ENCODE peak calls at places on chromosomes 12 and 14, in six cellular contexts. G, V, R, B, S and F are unnamed samples.

GRCh38 chr14:104889374-104889755 is 24.3 kb downstream of the CEP170B start:
- DNase-seq in V (peak), B (peak), R (no peak), G (no peak), S (no peak), F (no peak)

GRCh38 chr14:100306256-100306505 is at the start of gene SLC25A29:
- DNase-seq in G (peak), V (no peak), S (no peak), R (no peak), B (no peak), F (no peak)

GRCh38 chr14:95463173-95463901 is 53.1 kb downstream of the SYNE3 start:
- DNase-seq in B (no peak), G (peak), V (no peak), S (peak), R (no peak), F (no peak)

GRCh38 chr12:15001733-15002471 is 29.1 kb downstream of the PDE6H start:
- DNase-seq in G (no peak), S (no peak), V (peak), B (peak), R (no peak), F (no peak)

GRCh38 chr12:26113853-26114719 is 10.8 kb downstream of the BHLHE41 start:
- DNase-seq in V (peak), G (peak), R (peak), B (peak), S (peak), F (peak)

GRCh38 chr12:67798763-67799162 is 150.2 kb downstream of the DYRK2 start:
- DNase-seq in G (no peak), R (no peak), V (no peak), B (no peak), S (no peak), F (no peak)

GRCh38 chr12:121060149-121061001 is 21.3 kb upstream of the OASL start:
- DNase-seq in B (no peak), R (peak), G (peak), S (peak), V (no peak), F (no peak)

GRCh38 chr12:107480836-107481608 is 204.6 kb upstream of the PWP1 start:
- DNase-seq in V (no peak), S (no peak), R (no peak), B (no peak), G (no peak), F (no peak)

GRCh38 chr14:93132472-93133065 is 16.8 kb upstream of the ITPK1 start:
- DNase-seq in B (no peak), G (no peak), R (peak), V (no peak), S (no peak), F (no peak)

GRCh38 chr12:116924558-116925453 is 14.1 kb downstream of the FBXW8 start:
- DNase-seq in V (no peak), G (peak), R (peak), B (no peak), S (peak), F (no peak)

GRCh38 chr12:93336344-93336743 is 41.4 kb upstream of the NUDT4 start:
- DNase-seq in B (no peak), R (no peak), S (no peak), V (no peak), G (no peak), F (no peak)

GRCh38 chr12:26287666-26288408 is 92.5 kb downstream of the SSPN start:
- DNase-seq in R (no peak), S (no peak), B (peak), G (no peak), V (peak), F (no peak)

GRCh38 chr14:23492618-23493272 is 23.2 kb downstream of the NGDN start:
- DNase-seq in S (no peak), G (no peak), R (no peak), V (no peak), B (no peak), F (no peak)

GRCh38 chr12:118773956-118774723 is 207.2 kb upstream of the SRRM4 start:
- DNase-seq in S (no peak), V (peak), B (no peak), R (no peak), G (no peak), F (no peak)

GRCh38 chr12:14785568-14785967 is 17.7 kb downstream of the WBP11 start:
- DNase-seq in S (no peak), B (no peak), G (no peak), R (no peak), V (no peak), F (no peak)

GRCh38 chr12:39846971-39847661 is 227.5 kb upstream of the ABCD2 start:
- DNase-seq in S (no peak), V (no peak), G (no peak), R (no peak), B (no peak), F (no peak)

GRCh38 chr14:99412122-99413061 is 68.3 kb downstream of the SETD3 start:
- DNase-seq in V (no peak), B (no peak), R (no peak), S (no peak), G (peak), F (no peak)

GRCh38 chr12:69688496-69689427 is 10.3 kb downstream of the BEST3 start:
- DNase-seq in S (no peak), R (peak), V (no peak), G (peak), B (peak), F (peak)

GRCh38 chr14:91367173-91368171 is 50.1 kb downstream of the CCDC88C start:
- DNase-seq in G (peak), R (peak), B (no peak), V (no peak), S (peak), F (no peak)

GRCh38 chr12:99059824-99060526 is 414.9 kb downstream of the APAF1 start:
- DNase-seq in V (no peak), S (no peak), R (no peak), B (peak), G (no peak), F (no peak)

GRCh38 chr12:15757553-15758255 is 31.5 kb downstream of the EPS8 start:
- DNase-seq in R (peak), B (no peak), S (no peak), V (no peak), G (no peak), F (peak)

GRCh38 chr12:1812650-1813302 is 7.6 kb upstream of the LRTM2 start:
- DNase-seq in B (no peak), R (no peak), V (no peak), G (no peak), S (no peak), F (no peak)

GRCh38 chr12:98783420-98783819 is 138.3 kb downstream of the APAF1 start:
- DNase-seq in G (no peak), S (no peak), B (no peak), R (no peak), V (no peak), F (no peak)

GRCh38 chr12:67151891-67152290 is 117.3 kb upstream of the CAND1 start:
- DNase-seq in R (no peak), G (no peak), S (no peak), V (no peak), B (no peak), F (no peak)

GRCh38 chr12:101670007-101670671 is 27.3 kb upstream of the CHPT1 start:
- DNase-seq in R (peak), V (no peak), G (peak), B (no peak), S (no peak), F (no peak)

GRCh38 chr14:100376751-100377171 is 53.6 kb downstream of the SLC25A47 start:
- DNase-seq in R (peak), V (no peak), G (no peak), B (no peak), S (no peak), F (no peak)

GRCh38 chr14:80624581-80624980 is 317.0 kb downstream of the CEP128 start:
- DNase-seq in G (no peak), V (no peak), B (no peak), S (no peak), R (no peak), F (no peak)

GRCh38 chr12:30694412-30694955 is 1.2 kb downstream of the IPO8 start:
- DNase-seq in R (peak), S (no peak), G (no peak), V (no peak), B (no peak), F (no peak)

GRCh38 chr12:120094485-120094884 is 22.1 kb downstream of the RAB35 start:
- DNase-seq in G (no peak), R (no peak), V (peak), S (no peak), B (no peak), F (no peak)

GRCh38 chr12:112858776-112859175 is 48.0 kb upstream of the OAS1 start:
- DNase-seq in R (no peak), G (no peak), B (no peak), V (no peak), S (no peak), F (no peak)

GRCh38 chr12:83954071-83954789 is 958.4 kb downstream of the SLC6A15 start:
- DNase-seq in S (no peak), B (no peak), G (no peak), R (no peak), V (no peak), F (no peak)

GRCh38 chr12:32024884-32025599 is 65.8 kb downstream of the RESF1 start:
- DNase-seq in S (no peak), R (no peak), G (no peak), V (no peak), B (no peak), F (no peak)

GRCh38 chr14:59343585-59343984 is 121.6 kb downstream of the GPR135 start:
- DNase-seq in G (no peak), S (no peak), V (no peak), B (no peak), R (no peak), F (no peak)

GRCh38 chr12:106913456-106913855 is 42.3 kb upstream of the TMEM263 start:
- DNase-seq in G (no peak), B (no peak), V (no peak), R (no peak), S (no peak), F (no peak)

GRCh38 chr12:26642361-26642760 is 190.6 kb downstream of the ITPR2 start:
- DNase-seq in R (peak), G (no peak), V (no peak), S (no peak), B (no peak), F (no peak)

GRCh38 chr12:77777274-77777673 is 53.4 kb upstream of the NAV3 start:
- DNase-seq in G (no peak), R (no peak), V (no peak), B (no peak), S (no peak), F (no peak)

GRCh38 chr12:123264642-123265041 is 7.0 kb downstream of the CDK2AP1 start:
- DNase-seq in B (no peak), V (no peak), G (no peak), S (no peak), R (peak), F (no peak)

GRCh38 chr12:88393017-88393767 is 187.1 kb downstream of the KITLG start:
- DNase-seq in B (no peak), V (no peak), R (peak), S (no peak), G (no peak), F (no peak)